ENCODE peak calls at places on chromosomes 13 and 19, in seven cellular contexts. P is kidney, V is foreskin fibroblast, R is HFF-Myc, X is tibial artery, D is GM06990, W is GM12865. C is an unnamed sample.

GRCh38 chr19:51272183-51272817 is 21.4 kb downstream of the SIGLECL1 start:
- DNase-seq in P (no peak), D (no peak), X (no peak), R (no peak), V (no peak), W (no peak), C (no peak)

GRCh38 chr19:10773969-10774368 is 56.1 kb downstream of the DNM2 start:
- DNase-seq in W (peak), R (no peak), D (no peak), X (no peak), P (no peak), V (no peak), C (no peak)

GRCh38 chr19:8504171-8504570 is 1.7 kb upstream of the PRAM1 start:
- DNase-seq in W (no peak), X (no peak), V (no peak), D (no peak), P (no peak), R (no peak), C (no peak)

GRCh38 chr13:40016953-40017660 is 361.6 kb downstream of the COG6 start:
- DNase-seq in X (no peak), D (no peak), P (no peak), W (no peak), R (no peak), V (no peak), C (no peak)

GRCh38 chr19:49689133-49690072 is at the start of gene ADM5:
- DNase-seq in P (no peak), X (no peak), V (peak), D (no peak), W (peak), R (no peak), C (no peak)

GRCh38 chr13:47287291-47287751 is 390.5 kb upstream of the HTR2A start:
- DNase-seq in R (no peak), P (no peak), V (peak), D (no peak), X (no peak), W (no peak), C (no peak)

GRCh38 chr19:35013047-35013819 is 13.1 kb downstream of the GRAMD1A start:
- DNase-seq in P (peak), R (no peak), W (peak), V (peak), X (peak), D (peak), C (no peak)

GRCh38 chr13:45113809-45114208 is 6.5 kb upstream of the GTF2F2 start:
- DNase-seq in P (no peak), V (no peak), X (no peak), D (no peak), R (no peak), W (no peak), C (no peak)

GRCh38 chr13:73578251-73578875 is 519.6 kb downstream of the KLF5 start:
- DNase-seq in W (no peak), X (no peak), D (no peak), P (no peak), R (no peak), V (no peak), C (no peak)

GRCh38 chr19:46722004-46722380 is 5.1 kb upstream of the PRKD2 start:
- DNase-seq in D (no peak), R (no peak), W (no peak), P (peak), V (no peak), X (no peak), C (no peak)

GRCh38 chr13:40613192-40613818 is 53.1 kb downstream of the FOXO1 start:
- DNase-seq in R (no peak), X (no peak), V (peak), W (peak), P (no peak), D (peak), C (peak)

GRCh38 chr19:23851966-23852365 is 62.7 kb upstream of the ZNF726 start:
- DNase-seq in R (no peak), D (no peak), W (no peak), V (no peak), X (no peak), P (no peak), C (no peak)
- TF ChIP-seq CTCF in R (no peak), D (no peak), W (no peak), V (no peak), X (no peak), P (no peak), C (no peak)

GRCh38 chr13:79398169-79398568 is 7.9 kb downstream of the RBM26 start:
- DNase-seq in X (no peak), D (no peak), R (no peak), P (no peak), V (no peak), W (no peak), C (no peak)

GRCh38 chr13:79389031-79389430 is 17.0 kb downstream of the RBM26 start:
- DNase-seq in P (no peak), D (no peak), R (no peak), W (no peak), V (no peak), X (no peak), C (no peak)

GRCh38 chr13:79393564-79394249 is 12.3 kb downstream of the RBM26 start:
- DNase-seq in P (no peak), D (peak), W (peak), R (no peak), X (no peak), V (no peak), C (peak)

GRCh38 chr13:79395881-79396280 is 10.2 kb downstream of the RBM26 start:
- DNase-seq in X (no peak), V (no peak), W (no peak), P (no peak), R (no peak), D (no peak), C (no peak)

GRCh38 chr13:79392882-79393563 is 13.0 kb downstream of the RBM26 start:
- DNase-seq in V (peak), X (no peak), D (peak), P (no peak), W (peak), R (no peak), C (no peak)
- H3K4me3 ChIP-seq in V (no peak), X (no peak), D (no peak), P (peak), W (no peak), R (no peak), C (no peak)

DNA sequence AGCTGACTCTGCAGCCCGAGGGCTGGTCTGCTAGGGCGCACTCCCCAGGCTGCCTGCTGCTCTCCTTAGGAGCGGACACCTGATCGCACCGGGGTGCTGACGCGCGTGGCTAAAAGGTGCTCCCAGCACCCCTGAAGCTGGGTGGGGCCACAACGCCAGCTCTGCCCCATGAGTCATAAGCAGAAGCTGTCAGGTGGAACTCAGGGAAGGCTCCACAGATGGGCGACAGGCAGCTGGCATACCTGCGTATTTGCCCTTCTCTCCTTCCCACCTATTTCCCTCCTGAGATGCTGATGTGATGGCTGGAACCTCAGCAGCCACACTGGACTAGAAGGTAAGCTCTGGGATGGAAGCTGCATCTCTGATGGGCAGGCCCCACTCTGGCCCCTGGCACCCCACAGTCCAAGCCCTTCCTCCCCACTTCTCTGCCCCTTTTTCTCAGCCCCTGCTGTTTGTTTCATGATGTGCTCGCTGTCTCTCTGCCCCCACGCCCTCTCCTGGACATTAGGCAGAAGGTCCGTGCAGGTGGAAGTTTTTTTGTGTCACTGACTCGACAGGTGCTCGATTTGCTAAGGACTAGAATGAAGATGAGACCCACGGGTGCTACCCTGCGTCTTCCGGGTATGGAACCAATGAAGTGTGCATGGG is 30.3 kb upstream of the CACTIN start:
- DNase-seq in X (no peak), V (no peak), P (no peak), W (no peak), R (no peak), D (no peak), C (no peak)
- TF ChIP-seq CTCF in X (no peak), V (no peak), P (no peak), W (no peak), R (no peak), D (no peak), C (no peak)

DNA sequence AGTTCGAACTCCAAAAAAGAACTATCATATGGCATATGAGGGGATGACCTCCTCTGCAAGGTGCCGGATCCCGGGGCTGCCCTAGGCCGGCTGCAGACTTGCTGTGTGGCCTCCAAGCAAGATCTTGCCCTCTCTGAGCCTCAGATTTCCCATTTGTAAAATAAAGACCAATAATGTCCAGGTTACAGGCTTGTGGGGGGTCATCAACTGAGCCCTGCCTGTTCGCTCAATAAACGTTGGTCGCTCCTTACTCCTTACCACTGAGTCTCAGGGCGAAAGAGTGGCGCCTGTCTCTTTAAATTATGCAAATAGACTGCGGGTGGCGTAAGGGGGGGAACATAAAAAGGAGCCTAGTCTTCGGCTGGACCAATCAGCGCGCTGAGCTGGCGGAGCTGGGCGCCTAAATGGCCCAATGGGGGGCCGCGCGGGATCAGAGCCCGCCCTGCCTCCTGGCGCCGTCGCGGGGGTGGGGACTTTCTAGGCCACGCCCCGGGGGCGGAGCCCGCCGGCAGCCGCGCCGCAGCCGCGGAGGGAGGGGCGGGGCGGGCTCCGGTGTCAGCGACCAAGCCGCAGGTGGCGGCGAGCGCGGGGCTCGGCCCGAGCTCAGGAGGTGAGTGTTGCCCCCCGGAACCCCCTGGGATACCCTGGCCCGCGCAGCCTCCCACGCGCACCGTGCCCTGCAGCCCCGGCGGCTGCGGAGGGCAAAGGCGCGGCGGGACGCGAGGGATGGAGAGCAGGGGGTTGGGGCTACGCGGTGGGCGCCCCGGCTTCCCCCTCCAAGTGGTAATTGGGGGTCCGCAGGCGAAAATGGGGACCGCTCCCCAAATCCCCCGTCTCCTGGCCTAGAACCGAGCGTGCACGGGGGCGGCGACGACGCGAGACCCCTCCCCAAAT is 3.8 kb upstream of the FCHO1 start:
- DNase-seq in R (peak), P (peak), X (peak), W (peak), V (peak), D (peak), C (peak)
- H3K4me3 ChIP-seq in R (peak), P (peak), X (peak), W (peak), V (peak), D (peak), C (peak)

GRCh38 chr13:24150613-24151012 is 9.9 kb upstream of the SPATA13 start:
- DNase-seq in W (no peak), D (no peak), R (no peak), X (no peak), V (no peak), P (no peak), C (no peak)

GRCh38 chr13:24149306-24150032 is 11.1 kb upstream of the SPATA13 start:
- DNase-seq in D (no peak), X (no peak), R (no peak), V (peak), P (no peak), W (no peak), C (no peak)

GRCh38 chr13:24147570-24147963 is 13.0 kb upstream of the SPATA13 start:
- DNase-seq in R (no peak), X (no peak), V (no peak), W (no peak), P (no peak), D (no peak), C (no peak)

GRCh38 chr13:24146961-24147569 is 13.5 kb upstream of the SPATA13 start:
- DNase-seq in V (no peak), X (no peak), W (no peak), D (no peak), R (no peak), P (no peak), C (no peak)

DNA sequence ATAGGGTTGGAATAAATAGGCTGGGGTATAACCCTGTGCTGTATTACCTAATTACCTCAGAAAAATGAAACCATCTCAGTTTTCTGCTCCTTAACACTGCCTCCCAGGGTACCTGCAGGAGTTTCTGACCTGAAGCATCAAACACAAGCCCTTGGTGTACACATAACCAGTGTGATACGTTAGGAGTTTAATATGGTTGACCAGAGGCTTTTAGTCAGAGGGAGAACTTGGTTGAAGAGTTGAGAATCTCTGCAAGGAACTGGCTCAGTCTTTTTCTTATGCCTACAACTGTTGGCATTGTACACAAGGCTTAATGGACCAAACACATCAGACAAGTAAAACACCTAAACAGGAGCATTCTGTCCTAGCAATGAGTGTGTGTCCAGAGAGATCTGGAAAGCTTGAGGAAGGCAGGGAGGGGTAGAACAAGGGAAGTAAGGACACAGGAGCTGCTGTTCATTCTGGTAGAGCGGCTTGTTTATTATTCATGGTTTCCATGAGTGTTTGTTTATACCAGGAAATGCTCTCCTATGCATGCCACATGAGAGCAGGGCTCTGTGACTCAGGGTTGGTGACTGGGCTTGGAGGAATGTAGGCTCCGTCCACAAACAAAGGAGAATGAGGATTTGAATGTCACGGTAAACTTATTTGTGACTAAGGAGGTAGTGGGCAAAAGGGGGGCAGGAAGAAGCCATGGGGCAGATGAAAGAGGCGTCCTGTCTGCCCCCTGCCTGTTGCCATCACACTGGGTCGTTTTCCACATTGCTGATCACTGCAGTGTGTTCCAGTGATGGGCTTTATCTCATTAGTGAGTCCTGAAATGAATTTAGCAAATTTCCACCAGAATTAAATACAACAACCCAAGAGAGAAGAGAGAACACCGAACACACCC is 11.9 kb upstream of the SPATA13 start:
- DNase-seq in X (no peak), P (peak), D (no peak), V (peak), R (peak), W (no peak), C (no peak)
- TF ChIP-seq CTCF in X (no peak), P (no peak), D (no peak), V (peak), R (no peak), W (no peak), C (no peak)

GRCh38 chr13:108496364-108497215 is 132.8 kb upstream of the MYO16 start:
- DNase-seq in D (no peak), P (no peak), W (no peak), X (no peak), R (no peak), V (peak), C (no peak)

GRCh38 chr13:108494991-108495661 is 134.3 kb upstream of the MYO16 start:
- DNase-seq in V (peak), X (no peak), R (no peak), W (no peak), P (no peak), D (no peak), C (no peak)

DNA sequence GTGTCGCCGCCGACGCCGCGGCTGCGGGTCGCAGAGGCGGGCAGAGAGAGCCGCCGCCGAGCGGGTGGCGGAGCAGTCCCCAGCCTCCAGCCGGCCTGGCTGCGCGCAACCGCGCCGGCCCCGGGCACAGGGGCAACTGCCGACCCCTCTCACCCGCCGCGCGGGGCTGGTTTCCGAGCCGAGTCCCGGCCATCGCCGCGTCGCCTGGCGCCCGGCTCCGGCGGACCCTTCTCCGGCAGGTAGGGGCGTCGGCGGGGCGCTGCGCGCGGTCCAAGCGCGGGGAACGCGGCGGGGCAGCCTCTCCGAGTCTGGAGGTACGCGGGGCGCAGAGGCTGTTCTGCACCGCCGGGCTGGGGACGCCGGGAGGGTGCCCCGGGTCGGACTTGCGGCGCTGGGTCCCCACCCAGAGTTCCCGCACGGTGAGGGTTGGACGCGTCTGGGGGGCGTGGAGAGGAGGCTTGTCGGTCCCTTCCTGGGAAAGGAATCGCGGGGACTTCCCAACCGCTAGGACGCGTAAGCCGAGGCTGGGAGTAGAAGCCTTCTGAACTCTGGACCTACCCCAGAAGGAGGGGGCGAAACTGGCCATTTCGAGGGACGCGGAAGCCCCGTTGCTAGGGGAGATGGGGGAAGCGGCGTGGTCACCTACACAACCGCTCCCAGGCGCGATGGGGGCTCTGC is 133.6 kb upstream of the MYO16 start:
- DNase-seq in W (no peak), P (peak), D (no peak), R (no peak), V (peak), X (no peak), C (no peak)
- H3K4me3 ChIP-seq in W (no peak), P (no peak), D (no peak), R (peak), V (no peak), X (no peak), C (no peak)

DNA sequence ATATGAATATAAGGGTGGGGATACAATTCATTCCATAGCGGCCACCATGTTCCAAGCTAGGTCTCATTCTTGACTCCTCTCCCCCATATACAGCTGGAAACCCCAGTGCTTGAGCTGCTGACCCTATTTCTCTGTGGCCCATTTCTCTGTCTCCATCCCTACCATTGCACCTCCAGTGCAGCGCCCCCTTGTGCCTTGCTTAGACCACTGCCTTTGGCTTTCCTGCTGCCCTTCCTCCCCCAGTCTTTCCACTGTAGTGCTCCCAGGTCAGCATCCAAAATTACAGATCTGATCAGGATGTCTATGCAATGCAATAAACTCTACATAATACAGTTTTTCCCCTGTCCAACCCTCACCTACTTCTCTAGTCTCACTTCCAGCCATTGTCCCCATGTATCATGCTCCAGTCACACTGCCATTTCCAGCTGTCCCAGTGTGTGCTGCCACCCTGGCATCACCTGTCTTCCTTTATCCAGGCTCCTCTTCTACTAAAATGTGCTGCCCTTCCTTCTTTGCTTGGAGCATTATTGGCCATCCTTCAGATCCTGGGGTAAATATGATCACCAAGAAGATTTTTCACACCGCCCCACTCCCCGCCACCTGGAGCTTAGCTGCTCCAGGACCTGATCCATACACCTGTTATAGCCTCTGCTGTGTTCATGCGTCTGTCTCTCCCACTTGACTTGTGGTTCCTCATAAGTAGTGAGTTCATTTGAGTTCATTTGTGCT is 199.4 kb upstream of the IPO5 start:
- DNase-seq in X (no peak), D (no peak), R (no peak), V (no peak), P (no peak), W (no peak), C (no peak)
- TF ChIP-seq CTCF in X (no peak), D (peak), R (peak), V (no peak), P (no peak), W (peak), C (peak)